ENCODE peak calls at places on chromosome 2, in four cellular contexts. Q is transverse colon, P is GM23338, D is HepG2. K is an unnamed sample.

GRCh38 chr2:195674491-195675226 is 17.6 kb downstream of the SLC39A10 start:
- DNase-seq in Q (no peak), P (no peak), D (no peak), K (no peak)

GRCh38 chr2:24793752-24794477 is 690 bp downstream of the CENPO start:
- DNase-seq in Q (no peak), P (peak), D (peak), K (no peak)

GRCh38 chr2:106649306-106649705 is 162.1 kb downstream of the CD8B2 start:
- DNase-seq in Q (no peak), P (no peak), D (no peak), K (no peak)

GRCh38 chr2:88933980-88934379 is 242.5 kb downstream of the RPIA start:
- DNase-seq in Q (no peak), P (peak), D (peak), K (no peak)

GRCh38 chr2:18336975-18337374 is 223.5 kb downstream of the RDH14 start:
- DNase-seq in Q (no peak), P (no peak), D (no peak), K (no peak)

GRCh38 chr2:110157153-110157793 is 41.7 kb upstream of the MALL start:
- DNase-seq in Q (peak), P (peak), D (peak), K (no peak)

GRCh38 chr2:85368921-85369320 is 14.4 kb downstream of the ELMOD3 start:
- DNase-seq in Q (no peak), P (no peak), D (no peak), K (no peak)

GRCh38 chr2:223586261-223586660 is 15.9 kb downstream of the SCG2 start:
- DNase-seq in Q (no peak), P (no peak), D (no peak), K (no peak)

GRCh38 chr2:1930376-1930775 is 186.1 kb upstream of the PXDN start:
- DNase-seq in Q (no peak), P (no peak), D (no peak), K (no peak)

GRCh38 chr2:133574620-133575019 is 6.4 kb upstream of the NCKAP5 start:
- DNase-seq in Q (no peak), P (no peak), D (no peak), K (no peak)

GRCh38 chr2:105917216-105917615 is 172.5 kb downstream of the NCK2 start:
- DNase-seq in Q (no peak), P (no peak), D (no peak), K (no peak)

GRCh38 chr2:211170843-211171242 is 614.4 kb downstream of the CPS1 start:
- DNase-seq in Q (no peak), P (no peak), D (no peak), K (no peak)

GRCh38 chr2:55459741-55460274 is 40.2 kb upstream of the CCDC88A start:
- DNase-seq in Q (no peak), P (no peak), D (no peak), K (no peak)

GRCh38 chr2:196330645-196331044 is 159.3 kb upstream of the STK17B start:
- DNase-seq in Q (no peak), P (no peak), D (no peak), K (no peak)

GRCh38 chr2:54708584-54709340 is 14.7 kb upstream of the EML6 start:
- DNase-seq in Q (peak), P (peak), D (no peak), K (no peak)

GRCh38 chr2:203626952-203627681 is 79.3 kb upstream of the CD28 start:
- DNase-seq in Q (no peak), P (no peak), D (no peak), K (no peak)

GRCh38 chr2:150981826-150982225 is 279.8 kb downstream of the RBM43 start:
- DNase-seq in Q (no peak), P (no peak), D (no peak), K (no peak)

GRCh38 chr2:45256173-45256866 is 247.1 kb upstream of the SIX2 start:
- DNase-seq in Q (no peak), P (no peak), D (peak), K (peak)

GRCh38 chr2:240997856-240998705 is at the start of gene SNED1:
- DNase-seq in Q (peak), P (peak), D (peak), K (peak)

GRCh38 chr2:191296083-191297006 is 51.1 kb downstream of the MYO1B start:
- DNase-seq in Q (no peak), P (no peak), D (no peak), K (no peak)

GRCh38 chr2:173989160-173989885 is 24.1 kb upstream of the SP3 start:
- DNase-seq in Q (no peak), P (no peak), D (no peak), K (no peak)

GRCh38 chr2:57093020-57093419 is 909.2 kb downstream of the CCDC85A start:
- DNase-seq in Q (no peak), P (no peak), D (no peak), K (no peak)

GRCh38 chr2:231528636-231529030 is 1.6 kb downstream of the NMUR1 start:
- DNase-seq in Q (no peak), P (no peak), D (no peak), K (no peak)

GRCh38 chr2:161134547-161135518 is 25.4 kb upstream of the TANK start:
- DNase-seq in Q (no peak), P (peak), D (peak), K (no peak)

GRCh38 chr2:86010083-86010482 is 95.6 kb downstream of the POLR1A start:
- DNase-seq in Q (no peak), P (no peak), D (no peak), K (no peak)

GRCh38 chr2:191555092-191555742 is 122.7 kb upstream of the NABP1 start:
- DNase-seq in Q (peak), P (peak), D (peak), K (no peak)

GRCh38 chr2:188598551-188598950 is 306.9 kb downstream of the GULP1 start:
- DNase-seq in Q (no peak), P (no peak), D (peak), K (no peak)

GRCh38 chr2:11786191-11786590 is 39.8 kb downstream of the LPIN1 start:
- DNase-seq in Q (no peak), P (no peak), D (no peak), K (no peak)

GRCh38 chr2:74003494-74004211 is 18.9 kb downstream of the TET3 start:
- DNase-seq in Q (no peak), P (peak), D (no peak), K (no peak)

GRCh38 chr2:160201849-160202539 is 1.9 kb upstream of the ITGB6 start:
- DNase-seq in Q (no peak), P (no peak), D (no peak), K (no peak)

GRCh38 chr2:98669675-98670074 is 61.3 kb downstream of the MGAT4A start:
- DNase-seq in Q (no peak), P (no peak), D (no peak), K (no peak)

GRCh38 chr2:219567131-219567530 is 4.2 kb downstream of the OBSL1 start:
- DNase-seq in Q (no peak), P (no peak), D (no peak), K (no peak)

GRCh38 chr2:232417489-232417888 is 10.8 kb downstream of the ALPG start:
- DNase-seq in Q (no peak), P (no peak), D (no peak), K (no peak)

GRCh38 chr2:172307800-172308199 is 119.6 kb upstream of the ITGA6 start:
- DNase-seq in Q (peak), P (no peak), D (no peak), K (no peak)

DNA sequence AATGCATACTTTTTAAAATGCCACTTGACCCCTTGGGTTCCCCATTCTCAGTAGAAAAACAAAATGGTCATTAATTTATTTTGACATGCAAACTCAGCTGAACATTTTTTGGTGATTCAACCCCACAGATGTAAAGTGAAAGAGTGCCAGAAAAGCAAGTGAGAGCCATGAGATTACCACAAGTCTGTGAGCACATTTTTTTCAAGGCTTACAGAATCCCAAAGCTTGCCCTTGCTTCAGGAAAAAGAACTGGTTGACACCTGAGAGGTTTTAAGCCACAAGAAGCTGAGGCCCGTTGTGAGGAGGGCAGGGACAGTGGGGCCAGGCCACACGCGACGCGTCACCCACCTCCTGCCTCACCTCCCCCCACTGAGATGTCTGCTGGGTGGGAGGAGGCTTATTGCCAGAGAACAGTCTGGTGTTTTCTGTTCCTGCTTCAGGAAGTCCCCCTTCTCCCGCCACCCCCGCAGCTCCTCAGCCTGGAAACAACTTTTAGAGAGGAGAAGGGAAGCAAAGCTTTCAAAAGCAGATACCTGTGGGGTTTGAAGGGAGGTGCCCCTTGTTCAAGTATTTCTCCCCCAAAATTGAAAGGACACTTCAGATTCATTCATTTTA is 70.5 kb upstream of the CYP1B1 start:
- DNase-seq in Q (peak), P (no peak), D (no peak), K (no peak)
- TF ChIP-seq POLR2AphosphoS5 in Q (no peak), P (no peak), D (no peak), K (no peak)

DNA sequence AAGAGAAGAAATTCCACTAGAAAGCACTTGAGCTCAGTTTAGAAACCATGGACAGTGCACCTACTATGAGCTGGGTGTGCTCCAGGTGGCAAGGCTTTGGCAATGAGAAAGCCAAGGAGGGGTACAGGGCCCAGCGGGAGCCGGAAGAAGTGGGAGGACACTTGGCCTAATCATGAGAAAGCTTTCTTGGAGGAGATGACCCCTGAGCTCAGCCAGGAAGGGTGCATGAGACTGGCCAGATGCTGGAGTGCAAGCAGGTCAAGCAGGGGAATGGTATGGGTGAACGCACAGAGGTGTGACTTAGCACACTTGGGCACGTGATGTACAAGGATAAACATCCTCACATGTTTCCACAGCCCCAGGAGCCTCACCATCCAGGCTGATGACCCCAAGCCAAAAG is 97.2 kb upstream of the GLI2 start:
- DNase-seq in Q (no peak), P (no peak), D (no peak), K (no peak)
- H3K4me3 ChIP-seq in Q (no peak), P (no peak), D (no peak), K (no peak)

GRCh38 chr2:120625865-120626560 is 109.7 kb upstream of the GLI2 start:
- DNase-seq in Q (peak), P (no peak), D (peak), K (no peak)
- TF ChIP-seq POLR2AphosphoS5 in Q (no peak), P (no peak), D (no peak), K (no peak)

DNA sequence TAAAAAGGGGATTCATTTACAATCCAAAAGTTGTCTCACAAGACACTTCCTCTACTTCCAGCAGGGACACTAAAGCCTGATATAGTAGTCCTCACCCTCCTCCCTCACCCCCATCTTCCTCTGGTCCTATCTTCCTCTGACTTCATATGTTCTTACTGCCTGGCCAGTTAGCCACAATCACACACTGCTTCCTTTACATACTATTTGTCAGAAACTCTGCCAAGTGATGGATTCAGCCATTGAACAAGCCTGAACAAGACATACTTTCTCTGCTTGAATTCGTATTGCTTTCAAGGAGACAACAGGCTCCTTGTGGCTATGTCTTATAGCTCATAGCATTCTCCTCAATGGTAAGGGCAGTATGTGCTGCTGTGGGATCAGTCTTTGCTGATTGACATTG is 672.2 kb downstream of the BCL11A start:
- DNase-seq in Q (no peak), P (no peak), D (no peak), K (no peak)
- H3K4me3 ChIP-seq in Q (no peak), P (no peak), D (no peak), K (no peak)

GRCh38 chr2:39875182-39875913 is 96.3 kb upstream of the THUMPD2 start:
- DNase-seq in Q (peak), P (no peak), D (no peak), K (no peak)
- TF ChIP-seq POLR2AphosphoS5 in Q (peak), P (no peak), D (no peak), K (peak)

DNA sequence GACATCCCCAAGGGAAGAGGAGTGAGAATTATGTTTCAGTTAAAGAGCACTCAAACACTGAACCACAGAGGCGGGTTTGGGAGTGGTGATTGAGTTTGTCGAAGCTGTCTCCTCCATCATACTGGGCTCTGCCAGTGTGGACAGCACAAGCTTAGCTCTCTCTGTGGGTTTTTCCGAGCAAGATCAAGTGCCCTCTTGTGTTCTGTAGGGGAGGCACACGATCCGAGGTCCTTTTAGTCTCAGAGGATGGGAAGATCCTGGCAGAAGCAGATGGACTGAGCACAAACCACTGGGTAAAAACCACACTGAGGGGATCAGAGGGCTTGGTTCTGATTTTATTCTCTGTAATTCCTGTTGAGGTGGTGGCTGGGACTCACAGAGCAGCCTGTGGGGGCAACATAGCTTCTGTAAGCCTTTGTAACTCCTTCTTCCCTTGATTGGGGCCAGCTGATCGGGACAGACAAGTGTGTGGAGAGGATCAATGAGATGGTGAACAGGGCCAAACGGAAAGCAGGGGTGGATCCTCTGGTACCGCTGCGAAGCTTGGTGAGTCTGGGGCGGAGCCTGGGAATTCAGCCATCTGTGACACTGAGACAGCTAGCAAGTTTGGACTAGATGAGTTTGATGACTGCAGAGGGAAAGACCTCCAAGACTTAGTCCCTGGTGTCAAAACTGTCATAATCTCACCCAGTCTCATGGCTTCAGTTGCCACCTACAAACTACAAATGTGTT is 2.0 kb downstream of the NAGK start:
- DNase-seq in Q (no peak), P (peak), D (peak), K (no peak)
- H3K4me3 ChIP-seq in Q (no peak), P (peak), D (no peak), K (no peak)